ENCODE peak calls at places on chromosome 12, in four cellular contexts. One of them, this sample, is unnamed.
A peak's percentile ranks its signal among the peaks of the same experiment; 100 is the strongest.

GRCh38 chr12:20493924-20494323 is 125.6 kb downstream of the PDE3A start:
- DNase-seq in CD8-positive, alpha-beta memory T cell: no peak
- DNase-seq in IMR-90: peak; percentile 40
- DNase-seq in fibroblast of the conjunctiva: no peak
- DNase-seq in this sample: no peak

GRCh38 chr12:102480401-102480800 is at the start of gene IGF1:
- DNase-seq in CD8-positive, alpha-beta memory T cell: no peak
- DNase-seq in fibroblast of the conjunctiva: no peak
- DNase-seq in IMR-90: peak; percentile 61
- DNase-seq in this sample: no peak

GRCh38 chr12:71552728-71553501 is 110.7 kb downstream of the ZFC3H1 start:
- DNase-seq in IMR-90: no peak
- DNase-seq in CD8-positive, alpha-beta memory T cell: no peak
- DNase-seq in fibroblast of the conjunctiva: no peak
- DNase-seq in this sample: no peak

GRCh38 chr12:28618171-28618570 is 427.9 kb downstream of the CCDC91 start:
- DNase-seq in CD8-positive, alpha-beta memory T cell: no peak
- DNase-seq in IMR-90: no peak
- DNase-seq in fibroblast of the conjunctiva: no peak
- DNase-seq in this sample: no peak

GRCh38 chr12:57545809-57546437 is 1.1 kb downstream of the DCTN2 start:
- DNase-seq in IMR-90: peak; percentile 12
- DNase-seq in CD8-positive, alpha-beta memory T cell: no peak
- DNase-seq in fibroblast of the conjunctiva: no peak
- DNase-seq in this sample: no peak

GRCh38 chr12:4272014-4272975 is 1.3 kb upstream of the CCND2 start:
- DNase-seq in IMR-90: peak; percentile 6
- DNase-seq in CD8-positive, alpha-beta memory T cell: peak; percentile 79
- DNase-seq in fibroblast of the conjunctiva: peak; percentile 51
- DNase-seq in this sample: peak; percentile 88

GRCh38 chr12:25590021-25590721 is 37.1 kb upstream of the LMNTD1 start:
- DNase-seq in fibroblast of the conjunctiva: no peak
- DNase-seq in CD8-positive, alpha-beta memory T cell: no peak
- DNase-seq in IMR-90: no peak
- DNase-seq in this sample: peak; percentile 27

GRCh38 chr12:19630536-19630935 is 191.2 kb downstream of the AEBP2 start:
- DNase-seq in CD8-positive, alpha-beta memory T cell: no peak
- DNase-seq in fibroblast of the conjunctiva: no peak
- DNase-seq in IMR-90: no peak
- DNase-seq in this sample: no peak

GRCh38 chr12:26287666-26288408 is 92.5 kb downstream of the SSPN start:
- DNase-seq in CD8-positive, alpha-beta memory T cell: no peak
- DNase-seq in IMR-90: no peak
- DNase-seq in fibroblast of the conjunctiva: no peak
- DNase-seq in this sample: no peak

GRCh38 chr12:130552483-130552996 is 163.6 kb downstream of the RIMBP2 start:
- DNase-seq in CD8-positive, alpha-beta memory T cell: no peak
- DNase-seq in IMR-90: no peak
- DNase-seq in fibroblast of the conjunctiva: no peak
- DNase-seq in this sample: no peak

GRCh38 chr12:126688556-126688955 is 1578.4 kb upstream of the TMEM132C start:
- DNase-seq in fibroblast of the conjunctiva: no peak
- DNase-seq in CD8-positive, alpha-beta memory T cell: no peak
- DNase-seq in IMR-90: no peak
- DNase-seq in this sample: no peak

GRCh38 chr12:15527201-15527782 is 205.0 kb downstream of the PTPRO start:
- DNase-seq in IMR-90: peak; percentile 15
- DNase-seq in CD8-positive, alpha-beta memory T cell: no peak
- DNase-seq in fibroblast of the conjunctiva: no peak
- DNase-seq in this sample: no peak

GRCh38 chr12:12736759-12737676 is 19.9 kb downstream of the CDKN1B start:
- DNase-seq in IMR-90: peak; percentile 85
- DNase-seq in CD8-positive, alpha-beta memory T cell: peak; percentile 26
- DNase-seq in fibroblast of the conjunctiva: no peak
- DNase-seq in this sample: peak; percentile 61

GRCh38 chr12:1920971-1921370 is 2.5 kb upstream of the CACNA2D4 start:
- DNase-seq in fibroblast of the conjunctiva: no peak
- DNase-seq in IMR-90: no peak
- DNase-seq in CD8-positive, alpha-beta memory T cell: no peak
- DNase-seq in this sample: no peak

GRCh38 chr12:9674226-9674590 is 4.7 kb downstream of the CLEC2D start:
- DNase-seq in fibroblast of the conjunctiva: no peak
- DNase-seq in CD8-positive, alpha-beta memory T cell: peak; percentile 31
- DNase-seq in IMR-90: no peak
- DNase-seq in this sample: peak; percentile 53

GRCh38 chr12:2456122-2456812 is 338.5 kb upstream of the FKBP4 start:
- DNase-seq in IMR-90: no peak
- DNase-seq in fibroblast of the conjunctiva: no peak
- DNase-seq in CD8-positive, alpha-beta memory T cell: no peak
- DNase-seq in this sample: no peak

GRCh38 chr12:38704455-38704854 is 200.9 kb downstream of the CPNE8 start:
- DNase-seq in fibroblast of the conjunctiva: no peak
- DNase-seq in CD8-positive, alpha-beta memory T cell: no peak
- DNase-seq in IMR-90: no peak
- DNase-seq in this sample: no peak

GRCh38 chr12:10179871-10180270 is 1.0 kb downstream of the TMEM52B start:
- DNase-seq in IMR-90: peak; percentile 55
- DNase-seq in CD8-positive, alpha-beta memory T cell: no peak
- DNase-seq in fibroblast of the conjunctiva: no peak
- DNase-seq in this sample: no peak

This sample was measured in activated T-helper 2 cell treated with anti-CD3 and anti-CD28 coated beads, Interferon-gamma antibody, Interleukin-2, Interleukin-4, amounts not matched to agents 10 μg/mL and 5 μg/mL and 100 μg/mL, durations not matched to agents 14 hours and 24 hours and 36 hours.